ENCODE peak calls at places on chromosome 15, in four cellular contexts. One of them, this sample, is unnamed.

GRCh38 chr15:34018021-34018645 is 20.9 kb downstream of the AVEN start:
- DNase-seq in K562: no peak
- DNase-seq in HepG2: no peak
- DNase-seq in HCT116: no peak
- DNase-seq in this sample: no peak

GRCh38 chr15:77836116-77836798 is 203.5 kb upstream of the LINGO1 start:
- DNase-seq in K562: peak
- DNase-seq in HepG2: no peak
- DNase-seq in HCT116: peak
- DNase-seq in this sample: peak

GRCh38 chr15:74365619-74366445 is 1.6 kb downstream of the CYP11A1 start:
- DNase-seq in K562: no peak
- DNase-seq in HepG2: peak
- DNase-seq in HCT116: no peak
- DNase-seq in this sample: no peak

GRCh38 chr15:98231696-98232440 is 271.4 kb downstream of the ARRDC4 start:
- DNase-seq in K562: no peak
- DNase-seq in HepG2: no peak
- DNase-seq in HCT116: no peak
- DNase-seq in this sample: no peak

GRCh38 chr15:82802497-82802896 is 3.4 kb downstream of the FSD2 start:
- DNase-seq in K562: peak
- DNase-seq in HepG2: no peak
- DNase-seq in HCT116: no peak
- DNase-seq in this sample: no peak

GRCh38 chr15:88015228-88015860 is 241.2 kb downstream of the NTRK3 start:
- DNase-seq in K562: no peak
- DNase-seq in HepG2: no peak
- DNase-seq in HCT116: no peak
- DNase-seq in this sample: no peak

GRCh38 chr15:66939451-66940023 is 125.9 kb upstream of the SMAD3 start:
- DNase-seq in K562: no peak
- DNase-seq in HepG2: no peak
- DNase-seq in HCT116: no peak
- DNase-seq in this sample: no peak

GRCh38 chr15:38610748-38611147 is 46.1 kb upstream of the RASGRP1 start:
- DNase-seq in K562: no peak
- DNase-seq in HepG2: no peak
- DNase-seq in HCT116: no peak
- DNase-seq in this sample: no peak

GRCh38 chr15:82178061-82178460 is 84.5 kb downstream of the EFL1 start:
- DNase-seq in K562: no peak
- DNase-seq in HepG2: no peak
- DNase-seq in HCT116: no peak
- DNase-seq in this sample: no peak

GRCh38 chr15:78640527-78640839 is 527 bp downstream of the CHRNB4 start:
- DNase-seq in K562: no peak
- DNase-seq in HepG2: no peak
- DNase-seq in HCT116: no peak
- DNase-seq in this sample: no peak

GRCh38 chr15:96415513-96416217 is 85.2 kb downstream of the NR2F2 start:
- DNase-seq in K562: no peak
- DNase-seq in HepG2: no peak
- DNase-seq in HCT116: no peak
- DNase-seq in this sample: no peak

GRCh38 chr15:45116482-45117326 is 2.6 kb downstream of the DUOXA2 start:
- DNase-seq in K562: no peak
- DNase-seq in HepG2: no peak
- DNase-seq in HCT116: no peak
- DNase-seq in this sample: no peak

GRCh38 chr15:65942436-65942835 is 73.1 kb downstream of the RAB11A start:
- DNase-seq in K562: no peak
- DNase-seq in HepG2: no peak
- DNase-seq in HCT116: no peak
- DNase-seq in this sample: peak

GRCh38 chr15:55791576-55792400 is 48.8 kb upstream of the PRTG start:
- DNase-seq in K562: no peak
- DNase-seq in HepG2: no peak
- DNase-seq in HCT116: no peak
- DNase-seq in this sample: no peak

GRCh38 chr15:89359471-89360293 is 25.1 kb upstream of the POLG start:
- DNase-seq in K562: no peak
- DNase-seq in HepG2: no peak
- DNase-seq in HCT116: no peak
- DNase-seq in this sample: no peak

GRCh38 chr15:89353991-89354390 is 19.4 kb upstream of the POLG start:
- DNase-seq in K562: no peak
- DNase-seq in HepG2: no peak
- DNase-seq in HCT116: no peak
- DNase-seq in this sample: no peak

GRCh38 chr15:89358435-89358754 is 23.8 kb upstream of the POLG start:
- DNase-seq in K562: no peak
- DNase-seq in HepG2: no peak
- DNase-seq in HCT116: no peak
- DNase-seq in this sample: no peak

GRCh38 chr15:89358755-89359439 is 24.3 kb upstream of the POLG start:
- DNase-seq in K562: peak
- DNase-seq in HepG2: peak
- DNase-seq in HCT116: peak
- DNase-seq in this sample: peak

GRCh38 chr15:89356634-89357298 is 22.1 kb upstream of the POLG start:
- DNase-seq in K562: no peak
- DNase-seq in HepG2: no peak
- DNase-seq in HCT116: no peak
- DNase-seq in this sample: peak
- TF ChIP-seq ELF1 in K562: no peak
- TF ChIP-seq ELF1 in HepG2: no peak
- TF ChIP-seq ELF1 in HCT116: no peak
- TF ChIP-seq ELF1 in this sample: no peak

DNA sequence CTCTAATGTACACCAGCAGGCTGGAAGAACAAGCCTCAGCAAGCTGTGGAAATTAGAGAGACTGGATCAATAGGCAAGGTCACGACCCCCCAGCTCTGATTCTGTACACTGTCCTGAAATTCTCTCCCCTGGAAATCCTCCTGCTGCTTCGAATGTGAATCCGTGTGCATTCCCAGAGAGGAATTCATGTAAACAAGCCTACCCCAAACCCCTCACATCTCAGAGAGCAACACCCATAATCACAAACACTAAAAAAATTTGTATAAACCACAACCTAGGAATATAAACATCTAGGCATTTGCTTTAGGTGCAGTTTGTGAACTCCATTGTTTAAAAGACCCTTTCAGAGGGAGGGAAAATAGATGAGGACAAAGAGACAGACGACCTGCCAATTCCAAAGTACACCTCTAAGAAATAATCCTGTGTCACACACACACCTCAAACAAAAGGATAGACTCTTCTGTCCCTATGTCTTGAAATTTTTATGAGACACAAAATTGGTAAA is 325.2 kb downstream of the WDR72 start:
- DNase-seq in K562: no peak
- DNase-seq in HepG2: peak
- DNase-seq in HCT116: no peak
- DNase-seq in this sample: no peak
- TF ChIP-seq ELF1 in K562: no peak
- TF ChIP-seq ELF1 in HepG2: no peak
- TF ChIP-seq ELF1 in HCT116: no peak
- TF ChIP-seq ELF1 in this sample: no peak

DNA sequence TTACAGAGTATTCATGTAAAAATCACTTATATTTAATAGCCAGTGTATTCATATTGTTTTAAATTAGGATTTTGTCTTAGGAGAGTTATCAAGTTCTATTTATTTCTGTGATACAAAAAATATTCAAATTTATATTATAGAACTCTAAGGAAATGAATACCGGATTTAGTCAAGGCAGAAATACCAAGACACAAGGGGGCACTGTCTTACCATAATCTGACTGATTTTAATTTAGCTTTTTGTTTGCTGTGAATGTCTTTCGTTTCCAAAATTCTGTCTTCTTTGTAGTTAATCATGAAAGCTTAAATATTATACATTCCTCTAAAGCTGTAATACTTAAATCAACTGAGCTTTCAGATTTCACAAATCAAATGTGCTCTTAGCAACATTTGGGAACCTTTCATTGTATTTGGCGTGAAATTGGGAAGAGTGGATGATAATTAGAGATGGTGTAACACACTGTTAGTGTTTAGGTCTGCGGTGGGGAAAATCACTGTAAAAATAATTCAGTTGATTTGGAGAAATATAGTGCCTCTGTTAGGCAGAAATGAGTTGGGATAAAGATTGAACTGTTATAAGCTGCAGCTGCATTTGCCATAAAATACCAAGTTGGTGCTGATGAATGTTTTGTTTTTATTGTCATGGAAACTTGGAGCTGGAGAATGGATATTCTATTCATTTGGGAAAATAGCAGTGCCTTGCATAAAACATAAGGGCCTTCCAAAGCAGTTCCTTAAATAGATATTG is 228.1 kb downstream of the TCF12 start:
- DNase-seq in K562: peak
- DNase-seq in HepG2: peak
- DNase-seq in HCT116: peak
- DNase-seq in this sample: peak
- TF ChIP-seq ELF1 in K562: no peak
- TF ChIP-seq ELF1 in HepG2: no peak
- TF ChIP-seq ELF1 in HCT116: no peak
- TF ChIP-seq ELF1 in this sample: no peak

DNA sequence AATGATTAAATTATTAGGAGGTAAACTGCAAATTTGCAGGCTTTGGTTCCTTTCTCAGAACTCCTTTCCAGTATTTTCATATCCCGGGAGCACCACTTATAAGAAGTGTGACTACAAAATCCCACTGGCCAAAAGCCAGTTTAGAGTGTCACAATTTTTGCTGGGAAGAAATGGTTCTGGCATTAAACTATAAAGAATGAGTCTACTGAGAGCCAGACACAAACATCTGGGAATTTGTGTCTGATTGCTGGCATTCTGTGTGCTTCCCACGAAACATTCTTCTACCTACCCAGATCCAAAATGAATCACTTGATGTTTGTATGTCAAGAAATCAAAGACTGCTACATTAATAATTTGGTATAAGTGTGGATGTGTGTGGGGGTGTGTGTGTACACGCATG is 82.8 kb downstream of the DUT start:
- DNase-seq in K562: no peak
- DNase-seq in HepG2: no peak
- DNase-seq in HCT116: no peak
- DNase-seq in this sample: no peak
- TF ChIP-seq ELF1 in K562: no peak
- TF ChIP-seq ELF1 in HepG2: no peak
- TF ChIP-seq ELF1 in HCT116: no peak
- TF ChIP-seq ELF1 in this sample: no peak

DNA sequence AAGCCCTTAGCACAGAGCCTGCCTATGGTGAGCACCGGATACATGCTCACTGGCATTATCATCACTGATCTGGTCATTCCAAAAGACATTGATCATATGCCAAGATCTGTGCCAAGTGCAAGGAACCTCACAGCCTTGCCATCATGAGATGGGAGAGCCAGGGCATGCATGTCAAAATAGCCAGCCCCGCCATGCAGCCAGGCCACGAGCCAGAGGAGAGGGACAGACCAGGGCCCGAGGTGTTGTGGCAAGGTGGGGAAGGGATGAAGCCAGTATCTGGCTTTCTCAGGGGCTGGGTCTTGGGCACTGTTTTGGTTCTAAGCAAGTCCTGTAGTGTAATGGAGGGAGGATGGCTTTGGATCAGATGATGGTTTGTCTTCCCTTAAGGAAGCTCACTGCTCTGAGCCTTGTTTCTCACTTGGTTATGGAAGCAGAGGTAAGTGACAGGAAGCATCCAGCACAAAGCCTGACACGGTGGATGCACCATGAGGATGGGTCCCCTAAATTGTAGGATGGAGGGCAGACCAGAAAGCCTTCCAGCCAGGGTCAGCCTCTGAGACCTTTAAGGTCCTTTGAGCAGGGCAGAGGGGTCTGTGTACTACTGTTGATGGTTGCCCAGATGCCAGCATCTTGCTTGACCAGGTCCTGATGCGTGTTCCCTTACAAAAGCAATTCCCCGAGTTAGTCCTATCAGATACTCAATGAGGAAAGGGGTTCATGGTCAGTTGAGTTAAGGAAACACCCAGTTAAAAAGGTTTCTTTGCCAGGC is 247.7 kb upstream of the TLE3 start:
- DNase-seq in K562: no peak
- DNase-seq in HepG2: no peak
- DNase-seq in HCT116: no peak
- DNase-seq in this sample: no peak
- TF ChIP-seq ELF1 in K562: no peak
- TF ChIP-seq ELF1 in HepG2: no peak
- TF ChIP-seq ELF1 in HCT116: no peak
- TF ChIP-seq ELF1 in this sample: no peak

DNA sequence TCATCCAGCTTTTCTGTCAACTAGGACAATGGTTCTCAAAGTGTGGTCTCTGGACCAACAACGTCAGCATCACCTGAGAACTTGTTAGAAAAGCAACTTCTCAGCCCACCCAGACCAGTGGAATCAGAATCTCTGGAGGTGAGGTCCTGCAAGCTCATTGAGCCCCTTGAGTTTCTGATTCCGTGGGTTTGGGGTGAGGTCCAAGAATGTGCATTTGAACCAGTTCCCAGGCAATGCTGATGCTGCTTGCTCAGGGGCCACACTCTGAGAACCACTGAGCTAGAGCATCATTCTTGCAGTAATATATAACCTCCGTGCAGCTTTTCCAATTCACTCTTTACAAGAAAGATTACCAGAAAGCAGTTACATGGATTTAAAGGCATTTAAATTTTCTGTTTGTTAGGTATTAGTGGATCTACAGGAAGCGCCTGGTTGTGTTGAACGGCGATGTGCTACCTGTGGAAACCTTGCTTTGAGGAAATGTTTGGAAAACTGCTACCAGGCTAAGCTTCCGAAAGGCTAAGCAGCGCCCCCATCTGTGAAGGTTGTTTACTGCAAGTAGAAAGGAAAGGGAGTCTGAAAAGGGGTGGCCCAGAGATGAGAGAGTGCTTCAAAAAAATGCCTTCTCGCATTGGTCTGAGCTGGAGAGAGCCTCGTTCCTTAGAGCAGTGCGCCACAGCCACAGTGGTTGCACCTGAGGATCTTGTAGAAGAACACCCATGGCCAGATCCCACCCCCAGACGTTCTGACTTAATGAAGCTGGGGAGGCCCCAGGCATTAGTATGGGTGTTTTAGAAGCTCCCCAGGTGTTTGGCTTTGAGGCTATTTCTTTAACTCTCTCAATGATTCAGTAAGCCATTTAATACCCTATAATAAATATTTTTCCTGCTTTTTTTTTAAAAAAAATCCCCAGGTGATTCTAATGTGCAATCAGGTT is 50.0 kb downstream of the RLBP1 start:
- DNase-seq in K562: peak
- DNase-seq in HepG2: peak
- DNase-seq in HCT116: peak
- DNase-seq in this sample: peak
- TF ChIP-seq ELF1 in K562: no peak
- TF ChIP-seq ELF1 in HepG2: no peak
- TF ChIP-seq ELF1 in HCT116: no peak
- TF ChIP-seq ELF1 in this sample: no peak

This sample was measured in SK-N-SH.